ENCODE peak calls at places on chromosomes 3 and 15, in seven cellular contexts. A, Y, N, C, S, Q and K are unnamed samples.

GRCh38 chr3:142098974-142099373 is 50.4 kb downstream of the TFDP2 start:
- DNase-seq in A (no peak), Y (no peak), N (no peak), C (no peak), S (no peak), Q (peak), K (no peak)

GRCh38 chr3:43222594-43222993 is 63.7 kb upstream of the SNRK start:
- DNase-seq in A (peak), Y (no peak), N (no peak), C (no peak), S (no peak), Q (no peak), K (no peak)

GRCh38 chr3:194521514-194522260 is 34.9 kb upstream of the ATP13A3 start:
- DNase-seq in A (no peak), Y (no peak), N (no peak), C (no peak), S (peak), Q (no peak), K (no peak)

GRCh38 chr3:80492162-80492561 is 724.4 kb upstream of the ROBO1 start:
- DNase-seq in A (no peak), Y (no peak), N (no peak), C (no peak), S (no peak), Q (no peak), K (no peak)

GRCh38 chr15:66700412-66700801 is 1.6 kb upstream of the SMAD6 start:
- DNase-seq in A (no peak), Y (no peak), N (no peak), C (no peak), S (no peak), Q (no peak), K (no peak)

GRCh38 chr3:69020424-69020823 is 6.9 kb upstream of the EOGT start:
- DNase-seq in A (no peak), Y (no peak), N (no peak), C (no peak), S (no peak), Q (no peak), K (no peak)

GRCh38 chr15:77609558-77609957 is 23.2 kb downstream of the LINGO1 start:
- DNase-seq in A (no peak), Y (no peak), N (no peak), C (no peak), S (no peak), Q (no peak), K (no peak)

GRCh38 chr3:13352621-13353131 is 67.4 kb downstream of the NUP210 start:
- DNase-seq in A (no peak), Y (no peak), N (no peak), C (no peak), S (peak), Q (peak), K (no peak)

GRCh38 chr15:69595009-69595825 is 142.6 kb downstream of the RPLP1 start:
- DNase-seq in A (no peak), Y (no peak), N (peak), C (peak), S (no peak), Q (no peak), K (no peak)

GRCh38 chr3:141280086-141280485 is 48.5 kb downstream of the PXYLP1 start:
- DNase-seq in A (no peak), Y (no peak), N (no peak), C (no peak), S (no peak), Q (no peak), K (no peak)

GRCh38 chr3:153273767-153274443 is 111.9 kb downstream of the RAP2B start:
- DNase-seq in A (no peak), Y (no peak), N (no peak), C (no peak), S (peak), Q (no peak), K (no peak)

GRCh38 chr3:56355570-56356185 is 112.6 kb downstream of the ERC2 start:
- DNase-seq in A (no peak), Y (no peak), N (no peak), C (no peak), S (peak), Q (peak), K (no peak)

GRCh38 chr3:38147434-38147833 is 9.0 kb downstream of the MYD88 start:
- DNase-seq in A (no peak), Y (no peak), N (no peak), C (no peak), S (no peak), Q (no peak), K (no peak)
- H3K27ac ChIP-seq in A (no peak), Y (no peak), N (no peak), C (no peak), S (no peak), Q (peak), K (no peak)

GRCh38 chr15:40320409-40320808 is 3.1 kb upstream of the INAFM2 start:
- DNase-seq in A (no peak), Y (no peak), N (no peak), C (no peak), S (no peak), Q (no peak), K (no peak)

GRCh38 chr15:40320931-40321371 is 2.5 kb upstream of the INAFM2 start:
- DNase-seq in A (peak), Y (peak), N (peak), C (no peak), S (peak), Q (no peak), K (no peak)

GRCh38 chr15:40323239-40323952 is at the start of gene INAFM2:
- DNase-seq in A (peak), Y (peak), N (peak), C (peak), S (peak), Q (peak), K (peak)

GRCh38 chr15:40323953-40324937 is 753 bp downstream of the INAFM2 start:
- DNase-seq in A (no peak), Y (no peak), N (peak), C (no peak), S (no peak), Q (no peak), K (no peak)

GRCh38 chr15:40322531-40323238 is 807 bp upstream of the INAFM2 start:
- DNase-seq in A (no peak), Y (peak), N (peak), C (no peak), S (peak), Q (no peak), K (no peak)
- H3K4me3 ChIP-seq in A (peak), Y (peak), N (peak), C (peak), S (peak), Q (peak), K (peak)

GRCh38 chr15:40789119-40789518 is 17.8 kb upstream of the ZFYVE19 start:
- DNase-seq in A (no peak), Y (no peak), N (no peak), C (no peak), S (no peak), Q (no peak), K (no peak)

GRCh38 chr15:40793216-40793989 is 13.5 kb upstream of the ZFYVE19 start:
- DNase-seq in A (no peak), Y (peak), N (peak), C (no peak), S (peak), Q (no peak), K (no peak)

GRCh38 chr15:40792394-40792793 is 14.5 kb upstream of the ZFYVE19 start:
- DNase-seq in A (no peak), Y (no peak), N (no peak), C (no peak), S (no peak), Q (no peak), K (no peak)

GRCh38 chr15:40789999-40790398 is 16.9 kb upstream of the ZFYVE19 start:
- DNase-seq in A (no peak), Y (no peak), N (no peak), C (no peak), S (no peak), Q (no peak), K (no peak)

GRCh38 chr15:40790723-40791122 is 16.2 kb upstream of the ZFYVE19 start:
- DNase-seq in A (no peak), Y (no peak), N (no peak), C (no peak), S (peak), Q (no peak), K (no peak)
- H3K27ac ChIP-seq in A (no peak), Y (no peak), N (no peak), C (no peak), S (no peak), Q (no peak), K (no peak)

DNA sequence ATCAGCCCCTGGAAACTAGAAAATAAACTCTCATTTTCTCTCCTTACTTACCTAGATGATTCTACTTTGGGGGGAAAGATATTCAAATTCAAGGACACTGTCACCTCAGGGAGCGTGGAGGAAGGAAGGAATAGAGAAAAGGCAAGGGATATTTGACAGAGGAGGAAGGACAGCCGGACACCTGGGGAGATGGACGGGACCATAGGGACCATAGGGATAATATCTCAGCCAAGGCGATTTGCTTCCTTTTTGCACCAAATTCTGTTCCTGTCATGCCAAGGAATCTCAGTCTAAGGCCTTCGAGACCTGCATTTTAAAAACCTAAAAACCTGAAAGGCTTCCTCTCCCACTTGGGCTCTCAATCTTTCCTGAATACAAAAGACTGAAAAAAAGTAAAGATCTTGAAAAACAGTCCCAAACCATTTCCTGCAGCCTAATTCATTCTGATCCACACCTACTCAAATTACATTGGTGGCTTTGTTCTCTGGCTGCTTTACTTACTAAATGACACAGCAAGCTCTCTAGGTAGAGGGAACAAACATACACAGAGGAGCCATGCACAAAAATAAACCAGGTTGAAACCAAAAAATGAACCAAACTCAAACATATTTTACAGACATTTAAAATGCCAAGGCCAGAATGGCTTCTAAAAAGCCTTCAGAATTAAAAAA is 73.8 kb upstream of the SLC24A5 start:
- DNase-seq in A (no peak), Y (no peak), N (no peak), C (no peak), S (no peak), Q (no peak), K (peak)
- H3K4me3 ChIP-seq in A (no peak), Y (no peak), N (no peak), C (no peak), S (no peak), Q (no peak), K (no peak)

DNA sequence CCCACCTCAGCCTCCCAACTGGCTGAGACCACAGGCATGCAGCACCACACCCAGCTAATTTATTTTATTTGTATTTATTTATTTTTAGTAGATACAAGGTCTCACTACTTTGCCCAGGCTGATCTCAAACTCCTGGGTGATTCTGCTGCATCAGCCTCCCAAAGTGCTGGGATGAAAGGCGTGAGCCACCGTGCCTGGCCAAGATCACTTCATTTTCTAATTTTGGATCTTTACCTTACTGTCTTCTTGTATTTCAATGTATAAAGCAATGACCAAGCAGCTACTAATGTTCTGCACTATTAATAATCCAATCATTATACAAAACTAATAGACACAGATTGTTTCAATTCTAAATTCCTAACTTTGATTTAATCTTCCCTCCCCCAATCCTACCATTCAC is 56.2 kb downstream of the LRRFIP2 start:
- DNase-seq in A (no peak), Y (no peak), N (no peak), C (no peak), S (no peak), Q (no peak), K (no peak)
- H3K27ac ChIP-seq in A (no peak), Y (no peak), N (no peak), C (peak), S (no peak), Q (no peak), K (no peak)